ENCODE peak calls at places on chromosomes 1 and 21, in eight cellular contexts. One of them, this sample, is unnamed.

GRCh38 chr1:157198619-157199420 is 60.6 kb upstream of the ETV3 start:
- DNase-seq in fibroblast of pulmonary artery: no peak
- DNase-seq in omental fat pad: no peak
- DNase-seq in Calu3: peak; percentile 37
- DNase-seq in WTC11: no peak
- DNase-seq in epithelial cell of esophagus: peak; percentile 93
- DNase-seq in progenitor cell of endocrine pancreas: no peak
- DNase-seq in astrocyte of the cerebellum: no peak
- DNase-seq in this sample: no peak

GRCh38 chr21:15761508-15762100 is 31.8 kb downstream of the USP25 start:
- DNase-seq in fibroblast of pulmonary artery: no peak
- DNase-seq in WTC11: no peak
- DNase-seq in Calu3: peak; percentile 49
- DNase-seq in astrocyte of the cerebellum: no peak
- DNase-seq in progenitor cell of endocrine pancreas: no peak
- DNase-seq in omental fat pad: no peak
- DNase-seq in epithelial cell of esophagus: no peak
- DNase-seq in this sample: no peak

GRCh38 chr1:185734929-185735666 is 907 bp downstream of the HMCN1 start:
- DNase-seq in fibroblast of pulmonary artery: peak; percentile 30
- DNase-seq in progenitor cell of endocrine pancreas: no peak
- DNase-seq in Calu3: no peak
- DNase-seq in omental fat pad: no peak
- DNase-seq in astrocyte of the cerebellum: no peak
- DNase-seq in WTC11: no peak
- DNase-seq in epithelial cell of esophagus: no peak
- DNase-seq in this sample: no peak

GRCh38 chr1:165816157-165816556 is 11.3 kb upstream of the UCK2 start:
- DNase-seq in epithelial cell of esophagus: no peak
- DNase-seq in astrocyte of the cerebellum: no peak
- DNase-seq in omental fat pad: no peak
- DNase-seq in progenitor cell of endocrine pancreas: no peak
- DNase-seq in Calu3: no peak
- DNase-seq in fibroblast of pulmonary artery: no peak
- DNase-seq in WTC11: no peak
- DNase-seq in this sample: no peak

GRCh38 chr1:65512967-65513777 is 92.7 kb downstream of the LEPR start:
- DNase-seq in omental fat pad: no peak
- DNase-seq in WTC11: no peak
- DNase-seq in Calu3: no peak
- DNase-seq in astrocyte of the cerebellum: no peak
- DNase-seq in epithelial cell of esophagus: no peak
- DNase-seq in fibroblast of pulmonary artery: no peak
- DNase-seq in progenitor cell of endocrine pancreas: no peak
- DNase-seq in this sample: no peak

GRCh38 chr21:45844181-45844580 is 137.4 kb upstream of the COL6A1 start:
- DNase-seq in epithelial cell of esophagus: no peak
- DNase-seq in astrocyte of the cerebellum: no peak
- DNase-seq in progenitor cell of endocrine pancreas: no peak
- DNase-seq in omental fat pad: no peak
- DNase-seq in Calu3: no peak
- DNase-seq in fibroblast of pulmonary artery: no peak
- DNase-seq in WTC11: no peak
- DNase-seq in this sample: no peak

GRCh38 chr1:173114381-173114780 is 63.6 kb upstream of the TNFSF18 start:
- DNase-seq in epithelial cell of esophagus: peak; percentile 29
- DNase-seq in progenitor cell of endocrine pancreas: no peak
- DNase-seq in WTC11: no peak
- DNase-seq in fibroblast of pulmonary artery: no peak
- DNase-seq in omental fat pad: no peak
- DNase-seq in astrocyte of the cerebellum: no peak
- DNase-seq in Calu3: no peak
- DNase-seq in this sample: no peak

GRCh38 chr1:109509176-109510134 is at the start of gene AMIGO1:
- DNase-seq in WTC11: peak; percentile 70
- DNase-seq in fibroblast of pulmonary artery: peak; percentile 42
- DNase-seq in epithelial cell of esophagus: peak; percentile 49
- DNase-seq in omental fat pad: no peak
- DNase-seq in Calu3: peak; percentile 48
- DNase-seq in astrocyte of the cerebellum: no peak
- DNase-seq in progenitor cell of endocrine pancreas: peak; percentile 54
- DNase-seq in this sample: no peak

GRCh38 chr1:180732866-180733265 is 101.0 kb downstream of the XPR1 start:
- DNase-seq in astrocyte of the cerebellum: no peak
- DNase-seq in epithelial cell of esophagus: no peak
- DNase-seq in Calu3: no peak
- DNase-seq in fibroblast of pulmonary artery: no peak
- DNase-seq in omental fat pad: no peak
- DNase-seq in progenitor cell of endocrine pancreas: no peak
- DNase-seq in WTC11: no peak
- DNase-seq in this sample: no peak

GRCh38 chr1:230899845-230900251 is 31.5 kb upstream of the C1orf198 start:
- DNase-seq in fibroblast of pulmonary artery: peak; percentile 96
- DNase-seq in WTC11: no peak
- DNase-seq in epithelial cell of esophagus: no peak
- DNase-seq in progenitor cell of endocrine pancreas: no peak
- DNase-seq in astrocyte of the cerebellum: peak; percentile 39
- DNase-seq in omental fat pad: no peak
- DNase-seq in Calu3: no peak
- DNase-seq in this sample: peak; percentile 47

GRCh38 chr1:245704765-245705164 is 550.0 kb downstream of the KIF26B start:
- DNase-seq in WTC11: no peak
- DNase-seq in epithelial cell of esophagus: no peak
- DNase-seq in fibroblast of pulmonary artery: peak; percentile 39
- DNase-seq in Calu3: no peak
- DNase-seq in omental fat pad: no peak
- DNase-seq in astrocyte of the cerebellum: peak; percentile 33
- DNase-seq in progenitor cell of endocrine pancreas: no peak
- DNase-seq in this sample: no peak

GRCh38 chr1:52842643-52843310 is at the start of gene ZYG11A:
- DNase-seq in astrocyte of the cerebellum: peak; percentile 29
- DNase-seq in progenitor cell of endocrine pancreas: peak; percentile 53
- DNase-seq in WTC11: peak; percentile 80
- DNase-seq in fibroblast of pulmonary artery: peak; percentile 80
- DNase-seq in Calu3: peak; percentile 46
- DNase-seq in epithelial cell of esophagus: peak; percentile 90
- DNase-seq in omental fat pad: no peak
- DNase-seq in this sample: peak; percentile 23

DNA sequence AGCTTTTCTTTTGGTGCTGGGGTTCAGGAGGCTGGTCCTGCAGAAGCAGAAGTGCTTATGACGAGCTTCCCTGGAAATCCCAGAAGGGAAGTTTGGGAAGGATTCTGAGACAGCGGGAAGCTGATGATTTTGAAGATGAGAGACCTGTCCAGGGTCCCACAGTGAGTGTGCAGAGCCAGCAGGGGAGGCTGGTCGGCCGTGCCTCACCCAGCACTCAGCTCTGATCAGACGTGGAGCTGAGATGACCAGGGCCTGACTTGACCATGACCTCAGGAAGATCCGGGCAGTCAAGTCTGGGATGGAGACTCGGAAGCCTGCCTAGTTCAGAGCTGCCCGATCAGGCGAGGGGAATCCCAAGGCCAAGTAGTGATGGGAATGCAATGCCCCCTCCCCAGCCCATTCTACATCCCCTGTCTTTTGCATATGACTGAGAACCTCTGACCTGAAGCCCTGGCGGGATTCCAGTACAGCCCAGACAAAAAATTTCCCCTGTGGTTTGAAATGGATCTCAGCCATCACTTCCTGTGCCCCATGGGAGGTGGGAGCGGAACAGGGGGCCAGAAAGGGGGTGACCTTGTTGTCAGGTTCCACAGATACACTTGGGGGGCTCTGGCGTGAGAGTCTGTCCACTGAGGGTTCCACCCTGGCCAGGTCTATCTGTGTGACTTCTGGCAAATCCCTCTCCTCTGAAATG is 96.8 kb upstream of the RUNX3 start:
- DNase-seq in Calu3: no peak
- DNase-seq in epithelial cell of esophagus: no peak
- DNase-seq in astrocyte of the cerebellum: no peak
- DNase-seq in progenitor cell of endocrine pancreas: no peak
- DNase-seq in WTC11: no peak
- DNase-seq in fibroblast of pulmonary artery: no peak
- DNase-seq in omental fat pad: no peak
- DNase-seq in this sample: no peak
- TF ChIP-seq CTCF in Calu3: no peak
- TF ChIP-seq CTCF in epithelial cell of esophagus: no peak
- TF ChIP-seq CTCF in astrocyte of the cerebellum: no peak
- TF ChIP-seq CTCF in progenitor cell of endocrine pancreas: no peak
- TF ChIP-seq CTCF in WTC11: no peak
- TF ChIP-seq CTCF in fibroblast of pulmonary artery: no peak
- TF ChIP-seq CTCF in omental fat pad: no peak
- TF ChIP-seq CTCF in this sample: no peak

GRCh38 chr1:31883357-31883942 is 54.7 kb downstream of the PTP4A2 start:
- DNase-seq in progenitor cell of endocrine pancreas: no peak
- DNase-seq in omental fat pad: no peak
- DNase-seq in astrocyte of the cerebellum: no peak
- DNase-seq in fibroblast of pulmonary artery: no peak
- DNase-seq in Calu3: no peak
- DNase-seq in epithelial cell of esophagus: no peak
- DNase-seq in WTC11: no peak
- DNase-seq in this sample: no peak
- TF ChIP-seq CTCF in progenitor cell of endocrine pancreas: no peak
- TF ChIP-seq CTCF in omental fat pad: no peak
- TF ChIP-seq CTCF in astrocyte of the cerebellum: no peak
- TF ChIP-seq CTCF in fibroblast of pulmonary artery: no peak
- TF ChIP-seq CTCF in Calu3: no peak
- TF ChIP-seq CTCF in epithelial cell of esophagus: no peak
- TF ChIP-seq CTCF in WTC11: no peak
- TF ChIP-seq CTCF in this sample: no peak

DNA sequence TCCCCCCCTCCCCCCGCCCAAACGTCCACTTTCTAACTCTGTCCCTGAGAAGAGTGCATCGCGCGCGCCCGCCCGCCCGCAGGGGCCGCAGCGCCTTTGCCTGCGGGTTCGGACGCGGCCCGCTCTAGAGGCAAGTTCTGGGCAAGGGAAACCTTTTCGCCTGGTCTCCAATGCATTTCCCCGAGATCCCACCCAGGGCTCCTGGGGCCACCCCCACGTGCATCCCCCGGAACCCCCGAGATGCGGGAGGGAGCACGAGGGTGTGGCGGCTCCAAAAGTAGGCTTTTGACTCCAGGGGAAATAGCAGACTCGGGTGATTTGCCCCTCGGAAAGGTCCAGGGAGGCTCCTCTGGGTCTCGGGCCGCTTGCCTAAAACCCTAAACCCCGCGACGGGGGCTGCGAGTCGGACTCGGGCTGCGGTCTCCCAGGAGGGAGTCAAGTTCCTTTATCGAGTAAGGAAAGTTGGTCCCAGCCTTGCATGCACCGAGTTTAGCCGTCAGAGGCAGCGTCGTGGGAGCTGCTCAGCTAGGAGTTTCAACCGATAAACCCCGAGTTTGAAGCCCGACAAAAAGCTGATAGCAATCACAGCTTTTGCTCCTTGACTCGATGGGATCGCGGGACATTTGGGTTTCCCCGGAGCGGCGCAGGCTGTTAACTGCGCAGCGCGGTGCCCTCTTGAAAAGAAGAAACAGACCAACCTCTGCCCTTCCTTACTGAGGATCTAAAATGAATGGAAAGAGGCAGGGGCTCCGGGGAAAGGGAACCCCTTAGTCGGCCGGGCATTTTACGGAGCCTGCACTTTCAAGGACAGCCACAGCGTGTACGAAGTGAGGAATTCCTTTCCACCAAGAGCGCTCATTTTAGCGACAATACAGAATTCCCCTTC is 158.1 kb downstream of the RUNX1 start:
- DNase-seq in progenitor cell of endocrine pancreas: no peak
- DNase-seq in WTC11: peak; percentile 42
- DNase-seq in fibroblast of pulmonary artery: peak; percentile 47
- DNase-seq in astrocyte of the cerebellum: no peak
- DNase-seq in epithelial cell of esophagus: peak; percentile 44
- DNase-seq in omental fat pad: no peak
- DNase-seq in Calu3: peak; percentile 26
- DNase-seq in this sample: no peak
- TF ChIP-seq CTCF in progenitor cell of endocrine pancreas: no peak
- TF ChIP-seq CTCF in WTC11: no peak
- TF ChIP-seq CTCF in fibroblast of pulmonary artery: no peak
- TF ChIP-seq CTCF in astrocyte of the cerebellum: peak; percentile 16
- TF ChIP-seq CTCF in epithelial cell of esophagus: peak; percentile 21
- TF ChIP-seq CTCF in omental fat pad: no peak
- TF ChIP-seq CTCF in Calu3: no peak
- TF ChIP-seq CTCF in this sample: no peak

GRCh38 chr1:207214453-207214852 is 107.0 kb upstream of the CD55 start:
- DNase-seq in epithelial cell of esophagus: no peak
- DNase-seq in omental fat pad: no peak
- DNase-seq in WTC11: no peak
- DNase-seq in fibroblast of pulmonary artery: no peak
- DNase-seq in progenitor cell of endocrine pancreas: no peak
- DNase-seq in Calu3: no peak
- DNase-seq in astrocyte of the cerebellum: no peak
- DNase-seq in this sample: no peak

GRCh38 chr1:207219979-207220889 is 101.2 kb upstream of the CD55 start:
- DNase-seq in omental fat pad: no peak
- DNase-seq in astrocyte of the cerebellum: no peak
- DNase-seq in Calu3: no peak
- DNase-seq in fibroblast of pulmonary artery: no peak
- DNase-seq in WTC11: peak; percentile 64
- DNase-seq in progenitor cell of endocrine pancreas: no peak
- DNase-seq in epithelial cell of esophagus: no peak
- DNase-seq in this sample: no peak

GRCh38 chr1:207218512-207219352 is 102.7 kb upstream of the CD55 start:
- DNase-seq in WTC11: no peak
- DNase-seq in progenitor cell of endocrine pancreas: no peak
- DNase-seq in Calu3: peak; percentile 76
- DNase-seq in epithelial cell of esophagus: peak; percentile 62
- DNase-seq in omental fat pad: no peak
- DNase-seq in astrocyte of the cerebellum: no peak
- DNase-seq in fibroblast of pulmonary artery: no peak
- DNase-seq in this sample: no peak

GRCh38 chr1:207221934-207222351 is 99.5 kb upstream of the CD55 start:
- DNase-seq in progenitor cell of endocrine pancreas: no peak
- DNase-seq in fibroblast of pulmonary artery: no peak
- DNase-seq in WTC11: no peak
- DNase-seq in astrocyte of the cerebellum: no peak
- DNase-seq in Calu3: no peak
- DNase-seq in epithelial cell of esophagus: peak; percentile 92
- DNase-seq in omental fat pad: no peak
- DNase-seq in this sample: no peak

GRCh38 chr1:207217778-207218511 is 103.5 kb upstream of the CD55 start:
- DNase-seq in astrocyte of the cerebellum: no peak
- DNase-seq in omental fat pad: no peak
- DNase-seq in progenitor cell of endocrine pancreas: no peak
- DNase-seq in epithelial cell of esophagus: no peak
- DNase-seq in fibroblast of pulmonary artery: no peak
- DNase-seq in WTC11: no peak
- DNase-seq in Calu3: no peak
- DNase-seq in this sample: no peak
- TF ChIP-seq CTCF in astrocyte of the cerebellum: no peak
- TF ChIP-seq CTCF in omental fat pad: no peak
- TF ChIP-seq CTCF in progenitor cell of endocrine pancreas: no peak
- TF ChIP-seq CTCF in epithelial cell of esophagus: no peak
- TF ChIP-seq CTCF in fibroblast of pulmonary artery: no peak
- TF ChIP-seq CTCF in WTC11: no peak
- TF ChIP-seq CTCF in Calu3: no peak
- TF ChIP-seq CTCF in this sample: no peak